ENCODE peak calls at places on chromosomes 5 and 9, in five cellular contexts. K is anterior cingulate cortex, U is endodermal cell, Y is AG10803, O is HuH-7. A is an unnamed sample.

GRCh38 chr9:13832451-13832850 is 481.5 kb downstream of the NFIB start:
- DNase-seq in K (no peak), U (no peak), Y (no peak), O (no peak), A (no peak)

GRCh38 chr5:135934939-135935338 is 19.8 kb downstream of the LECT2 start:
- DNase-seq in K (no peak), U (no peak), Y (peak; percentile 12), O (no peak), A (peak; percentile 35)

GRCh38 chr9:12708562-12709298 is 15.5 kb downstream of the TYRP1 start:
- DNase-seq in K (no peak), U (no peak), Y (peak; percentile 48), O (no peak), A (peak; percentile 79)

GRCh38 chr5:127934791-127935256 is 148.7 kb upstream of the SLC12A2 start:
- DNase-seq in K (no peak), U (peak; percentile 76), Y (peak; percentile 56), O (peak; percentile 40), A (peak; percentile 94)

GRCh38 chr5:154193636-154194035 is 3.1 kb downstream of the GALNT10 start:
- DNase-seq in K (no peak), U (no peak), Y (peak; percentile 46), O (no peak), A (no peak)

GRCh38 chr9:120922404-120923173 is 4.0 kb downstream of the TRAF1 start:
- DNase-seq in K (no peak), U (no peak), Y (no peak), O (no peak), A (no peak)

GRCh38 chr5:7877851-7878250 is 8.9 kb downstream of the MTRR start:
- DNase-seq in K (no peak), U (no peak), Y (no peak), O (no peak), A (no peak)

GRCh38 chr5:94240616-94241287 is 377.7 kb downstream of the KIAA0825 start:
- DNase-seq in K (no peak), U (no peak), Y (peak; percentile 93), O (no peak), A (no peak)

GRCh38 chr5:132635873-132636272 is 22.1 kb upstream of the IL13 start:
- DNase-seq in K (no peak), U (no peak), Y (no peak), O (no peak), A (no peak)

GRCh38 chr9:118128313-118128712 is 424.1 kb downstream of the TLR4 start:
- DNase-seq in K (no peak), U (no peak), Y (no peak), O (no peak), A (no peak)

GRCh38 chr9:72958485-72959266 is 5.8 kb upstream of the ALDH1A1 start:
- DNase-seq in K (no peak), U (no peak), Y (no peak), O (no peak), A (no peak)

GRCh38 chr5:56489272-56489671 is 256.1 kb upstream of the ANKRD55 start:
- DNase-seq in K (no peak), U (no peak), Y (no peak), O (no peak), A (no peak)

GRCh38 chr5:16934669-16935068 is 1.4 kb downstream of the MYO10 start:
- DNase-seq in K (no peak), U (no peak), Y (no peak), O (no peak), A (no peak)